ENCODE peak calls at places on chromosomes 3 and 15, in ten cellular contexts. A, C, K, S, Q, R, B, Y, D and P are unnamed samples.

GRCh38 chr3:33063651-33064051 is 33.3 kb downstream of the GLB1 start:
- DNase-seq in R (no peak), A (no peak), K (no peak), Q (peak), D (no peak), Y (no peak), C (no peak), S (no peak), B (no peak), P (peak)

GRCh38 chr15:20341901-20342605 is 199.5 kb downstream of the GOLGA6L6 start:
- DNase-seq in C (peak), S (no peak), A (no peak), K (no peak), R (peak), D (peak), Y (no peak), Q (no peak), B (peak), P (peak)

GRCh38 chr3:71127463-71128243 is 455.9 kb downstream of the FOXP1 start:
- DNase-seq in A (no peak), B (no peak), Y (no peak), D (no peak), C (no peak), R (no peak), S (no peak), Q (peak), K (no peak), P (no peak)

GRCh38 chr15:63089260-63090043 is 32.2 kb upstream of the LACTB start:
- DNase-seq in Q (peak), R (no peak), Y (peak), K (peak), S (peak), A (no peak), D (no peak), C (no peak), B (peak), P (no peak)

GRCh38 chr3:181722156-181722555 is 10.4 kb downstream of the SOX2 start:
- DNase-seq in C (no peak), K (no peak), A (peak), D (no peak), R (no peak), S (no peak), Q (no peak), Y (no peak), B (peak), P (no peak)

GRCh38 chr3:861721-862120 is 231.1 kb upstream of the CNTN6 start:
- DNase-seq in A (no peak), C (no peak), K (no peak), S (no peak), R (no peak), B (no peak), D (no peak), Y (no peak), Q (no peak), P (no peak)

GRCh38 chr3:179318876-179319275 is 4.0 kb upstream of the ZNF639 start:
- DNase-seq in R (no peak), K (no peak), S (no peak), D (no peak), Q (no peak), Y (no peak), C (no peak), B (no peak), A (no peak), P (no peak)

GRCh38 chr15:100192092-100192695 is 149.6 kb downstream of the ADAMTS17 start:
- DNase-seq in B (no peak), Y (peak), C (no peak), A (no peak), D (peak), R (peak), K (peak), S (no peak), Q (no peak), P (no peak)

GRCh38 chr15:69576035-69576526 is 123.5 kb downstream of the RPLP1 start:
- DNase-seq in D (no peak), A (peak), B (peak), K (peak), Y (no peak), C (peak), R (peak), S (no peak), Q (peak), P (peak)

GRCh38 chr3:183285318-183285717 is 32.3 kb downstream of the B3GNT5 start:
- DNase-seq in R (no peak), D (no peak), S (no peak), B (no peak), C (no peak), Y (no peak), A (no peak), Q (no peak), K (no peak), P (no peak)

GRCh38 chr3:3699816-3700633 is 99.2 kb upstream of the LRRN1 start:
- DNase-seq in A (no peak), B (no peak), D (no peak), Y (no peak), C (no peak), K (no peak), Q (no peak), R (no peak), S (no peak), P (no peak)

GRCh38 chr15:101322016-101322695 is 27.1 kb upstream of the SNRPA1 start:
- DNase-seq in C (no peak), R (no peak), D (peak), Y (no peak), S (no peak), B (no peak), Q (no peak), A (no peak), K (no peak), P (no peak)

GRCh38 chr3:123741058-123741511 is 143.0 kb downstream of the MYLK start:
- DNase-seq in R (no peak), Y (no peak), A (no peak), Q (no peak), D (no peak), S (no peak), C (no peak), B (no peak), K (no peak), P (no peak)

GRCh38 chr3:112132975-112133448 is at the start of gene GCSAM:
- DNase-seq in D (no peak), Y (no peak), B (no peak), Q (peak), S (no peak), R (no peak), A (peak), C (peak), K (no peak), P (peak)

DNA sequence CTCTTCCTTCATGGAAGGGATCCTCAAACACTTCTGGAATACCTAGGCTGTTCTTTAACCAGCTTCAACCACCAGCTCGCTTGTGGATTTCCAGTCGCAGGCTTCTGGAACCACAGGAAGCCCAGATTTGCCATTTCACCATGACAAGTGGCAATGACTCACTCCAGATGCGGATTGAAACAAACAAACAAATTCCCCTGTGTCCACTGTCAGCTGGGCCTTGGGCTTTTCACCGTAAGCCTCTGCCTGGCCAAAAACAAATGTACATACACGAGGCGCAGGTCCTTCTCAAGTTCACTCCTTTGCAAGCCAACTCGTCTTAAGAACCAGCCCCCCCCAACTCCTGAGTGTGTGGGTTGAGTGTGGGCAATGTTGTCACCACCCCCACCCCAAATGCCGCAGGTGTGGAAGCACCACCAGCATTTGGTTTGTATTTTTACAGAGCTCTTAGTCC is 8.8 kb downstream of the BCL6 start:
- DNase-seq in B (no peak), S (no peak), C (peak), K (no peak), A (no peak), Q (peak), R (no peak), D (no peak), Y (no peak), P (no peak)
- H3K4me3 ChIP-seq in B (no peak), S (no peak), C (peak), K (no peak), A (no peak), Q (no peak), R (no peak), D (no peak), Y (no peak), P (no peak)

GRCh38 chr3:148246286-148246685 is 451.4 kb upstream of the AGTR1 start:
- DNase-seq in D (no peak), B (no peak), C (no peak), R (no peak), K (peak), A (no peak), Q (no peak), S (no peak), Y (no peak), P (no peak)
- H3K4me3 ChIP-seq in D (no peak), B (no peak), C (no peak), R (no peak), K (no peak), A (no peak), Q (no peak), S (no peak), Y (no peak), P (no peak)

GRCh38 chr3:48299746-48300361 is 33.6 kb downstream of the SPINK8 start:
- DNase-seq in C (no peak), D (no peak), Q (no peak), R (no peak), B (no peak), K (no peak), Y (no peak), A (no peak), S (no peak), P (no peak)
- H3K4me3 ChIP-seq in C (peak), D (no peak), Q (no peak), R (peak), B (peak), K (no peak), Y (peak), A (peak), S (no peak), P (peak)

DNA sequence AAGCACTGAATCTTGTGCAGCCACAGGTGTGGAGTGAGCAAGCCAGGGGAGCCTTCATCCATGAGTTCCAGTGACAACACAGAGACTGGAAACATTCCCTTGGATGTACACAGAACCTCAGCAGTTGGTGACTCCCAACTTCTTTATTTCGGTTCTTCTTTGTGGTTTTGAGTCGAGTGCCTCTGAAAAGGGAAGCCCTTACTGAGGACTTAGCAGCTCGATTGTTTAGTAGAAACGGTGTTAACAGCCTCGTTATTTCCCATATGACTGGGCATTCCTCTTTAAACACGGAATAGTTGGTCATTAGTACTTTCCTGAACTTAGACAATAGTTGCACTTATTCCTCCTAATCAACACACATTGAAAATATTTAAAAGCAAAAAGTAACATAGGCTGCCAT is 7.7 kb downstream of the SLCO3A1 start:
- DNase-seq in R (no peak), Y (no peak), B (no peak), A (no peak), D (no peak), C (no peak), K (no peak), Q (no peak), S (no peak), P (no peak)
- H3K4me3 ChIP-seq in R (no peak), Y (no peak), B (no peak), A (no peak), D (no peak), C (no peak), K (no peak), Q (no peak), S (no peak), P (no peak)

DNA sequence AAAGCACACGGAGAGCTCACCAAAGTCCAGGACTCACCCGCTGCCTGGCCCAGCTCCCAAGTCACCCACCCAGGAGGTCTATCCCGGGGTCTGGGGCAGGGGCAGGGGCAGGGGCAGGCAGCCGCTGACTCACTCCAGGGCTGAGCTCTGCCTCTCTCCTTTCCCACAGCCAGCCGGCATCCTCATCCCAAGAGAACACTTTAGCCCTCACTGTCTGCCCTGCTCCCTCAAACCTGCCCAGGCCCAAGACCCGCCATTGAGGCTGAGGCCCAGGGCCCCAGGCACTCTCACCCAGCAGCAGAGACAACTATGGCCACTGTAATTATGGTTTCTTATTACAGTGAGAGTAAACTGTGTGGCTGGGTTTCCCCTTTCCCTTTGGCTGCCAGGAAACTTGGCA is 53.1 kb downstream of the IQSEC1 start:
- DNase-seq in A (no peak), R (peak), K (no peak), B (peak), S (no peak), Y (no peak), C (peak), Q (no peak), D (no peak), P (no peak)
- H3K4me3 ChIP-seq in A (peak), R (peak), K (no peak), B (no peak), S (no peak), Y (no peak), C (no peak), Q (no peak), D (no peak), P (no peak)

DNA sequence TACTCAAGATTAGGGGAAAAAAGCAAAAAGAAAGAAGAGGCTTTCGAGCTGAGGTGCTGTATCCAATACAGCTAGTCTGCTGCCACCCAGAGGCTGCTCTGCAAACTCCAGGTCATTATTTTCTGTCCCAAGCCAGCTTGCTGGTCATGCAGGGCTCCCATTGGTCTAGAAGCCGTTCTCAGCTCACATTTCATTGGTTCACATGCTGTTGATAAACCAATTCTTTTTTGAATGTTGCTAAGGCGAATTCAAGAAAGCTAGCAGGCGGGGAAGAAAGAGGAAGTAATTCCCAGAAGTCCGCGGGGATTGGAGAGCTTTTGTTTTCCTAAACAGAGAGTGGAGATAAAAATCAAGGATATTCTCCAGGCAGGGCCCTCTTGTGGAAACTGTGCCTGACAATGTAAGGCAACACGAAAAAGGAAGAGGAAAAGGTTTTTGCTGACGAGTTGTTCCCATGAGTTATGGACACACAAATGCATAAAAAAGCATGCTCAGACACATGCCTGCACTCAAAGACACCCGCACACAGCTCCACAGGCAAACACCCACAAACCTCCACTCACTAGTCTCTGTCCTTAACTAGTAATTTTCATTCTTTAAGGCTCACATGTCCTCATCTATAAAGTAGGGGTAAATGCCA is 33.4 kb downstream of the FSTL1 start:
- DNase-seq in D (peak), R (peak), A (peak), S (peak), Q (peak), K (peak), C (peak), Y (peak), B (peak), P (peak)
- H3K4me3 ChIP-seq in D (no peak), R (peak), A (peak), S (peak), Q (no peak), K (peak), C (peak), Y (no peak), B (no peak), P (peak)

GRCh38 chr15:77243146-77243545 is 172.2 kb upstream of the TSPAN3 start:
- DNase-seq in D (no peak), K (peak), S (no peak), Q (peak), B (no peak), A (no peak), Y (no peak), R (no peak), C (no peak), P (no peak)

GRCh38 chr15:77247116-77247515 is 172.8 kb downstream of the PEAK1 start:
- DNase-seq in S (no peak), R (no peak), Y (no peak), B (no peak), D (no peak), Q (no peak), A (no peak), C (no peak), K (no peak), P (no peak)

GRCh38 chr15:77239892-77240608 is 169.1 kb upstream of the TSPAN3 start:
- DNase-seq in Q (no peak), K (no peak), A (no peak), R (no peak), D (no peak), B (no peak), C (no peak), Y (no peak), S (no peak), P (no peak)

DNA sequence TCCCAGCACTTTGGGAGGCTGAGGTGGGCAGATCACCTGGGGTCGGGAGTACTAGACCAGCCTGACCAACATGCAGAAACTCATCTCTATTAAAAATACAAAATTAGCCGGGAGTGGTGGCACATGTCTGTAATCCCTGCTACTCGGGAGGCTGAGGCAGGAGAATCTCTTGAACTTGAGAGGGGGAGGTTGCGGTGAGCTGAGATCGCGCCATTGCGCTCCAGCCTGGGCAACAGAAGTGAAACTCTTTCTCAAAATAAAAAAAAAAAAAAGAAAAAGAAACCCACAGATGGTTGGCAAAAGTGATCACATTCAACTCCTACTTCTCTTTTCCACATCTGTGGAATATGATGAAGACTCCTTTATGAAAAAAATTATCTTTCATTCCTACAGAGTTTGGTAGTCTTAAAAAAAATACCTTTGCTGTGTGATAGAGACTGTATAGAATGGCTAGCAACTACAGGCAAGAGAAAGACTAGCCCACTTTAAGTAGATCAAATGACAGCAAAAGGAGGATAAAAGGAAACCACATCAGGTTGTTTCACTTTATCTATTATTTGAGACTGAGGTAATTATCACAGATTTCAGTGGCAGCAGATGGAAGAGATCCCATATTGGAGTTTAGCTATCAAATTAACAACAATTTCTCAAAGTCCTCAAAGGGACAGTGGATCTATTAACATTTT is 172.9 kb upstream of the TSPAN3 start:
- DNase-seq in R (no peak), B (no peak), C (no peak), K (no peak), Y (no peak), D (no peak), S (no peak), Q (no peak), A (no peak), P (no peak)
- H3K4me3 ChIP-seq in R (no peak), B (no peak), C (no peak), K (no peak), Y (no peak), D (no peak), S (no peak), Q (no peak), A (no peak), P (no peak)

GRCh38 chr3:11198070-11198469 is 43.8 kb downstream of the HRH1 start:
- DNase-seq in Q (no peak), D (no peak), R (no peak), Y (no peak), C (no peak), K (no peak), B (no peak), A (no peak), S (no peak), P (no peak)
- H3K4me3 ChIP-seq in Q (no peak), D (no peak), R (no peak), Y (no peak), C (no peak), K (no peak), B (no peak), A (no peak), S (no peak), P (no peak)

GRCh38 chr15:99113547-99114271 is 8.8 kb downstream of the SYNM start:
- DNase-seq in K (no peak), R (no peak), Y (no peak), D (no peak), S (no peak), C (peak), A (no peak), Q (no peak), B (no peak), P (no peak)
- H3K4me3 ChIP-seq in K (no peak), R (no peak), Y (no peak), D (no peak), S (no peak), C (no peak), A (no peak), Q (no peak), B (no peak), P (no peak)

GRCh38 chr3:12965999-12966846 is 107.0 kb downstream of the IQSEC1 start:
- DNase-seq in D (no peak), Y (no peak), S (no peak), R (no peak), C (no peak), B (no peak), K (no peak), Q (no peak), A (no peak), P (no peak)
- H3K4me3 ChIP-seq in D (peak), Y (peak), S (peak), R (peak), C (peak), B (peak), K (peak), Q (peak), A (no peak), P (peak)